ENCODE peak calls at places on chromosome 12, in ten cellular contexts. D is activated CD4-positive, alpha-beta memory T cell treated with anti-CD3 and anti-CD28 coated beads, Interleukin-2, amount 10 ng/mL, durations not matched to agents 7 days and 5 days; M is body of pancreas; T is AG04449; L is HTR-8/SVneo; V is Peyer's patch; R is astrocyte of the spinal cord; Q is cardiac fibroblast; B is GOT3; I is esophagus squamous epithelium. C is an unnamed sample.
A peak's percentile ranks its signal among the peaks of the same experiment; 100 is the strongest.

GRCh38 chr12:82793882-82794281 is 107.2 kb downstream of the TMTC2 start:
- DNase-seq in V (no peak), L (no peak), T (no peak), R (no peak), Q (no peak), D (no peak), M (no peak), I (no peak), B (no peak), C (peak; percentile 72)

GRCh38 chr12:24500466-24501232 is 448.3 kb downstream of the BCAT1 start:
- DNase-seq in I (no peak), L (no peak), T (no peak), V (no peak), D (no peak), R (peak; percentile 53), Q (no peak), B (no peak), M (no peak), C (no peak)

GRCh38 chr12:44550377-44550776 is 325.7 kb downstream of the NELL2 start:
- DNase-seq in R (no peak), Q (no peak), D (no peak), L (no peak), M (no peak), V (no peak), I (no peak), B (no peak), T (no peak), C (no peak)

GRCh38 chr12:95416111-95416636 is 57.8 kb upstream of the METAP2 start:
- DNase-seq in R (no peak), M (no peak), B (no peak), D (no peak), L (no peak), Q (no peak), T (no peak), I (no peak), V (no peak), C (no peak)

GRCh38 chr12:65959452-65959851 is 135.2 kb downstream of the HMGA2 start:
- DNase-seq in V (no peak), Q (no peak), B (no peak), I (no peak), D (no peak), T (no peak), M (no peak), L (no peak), R (no peak), C (no peak)

GRCh38 chr12:106774808-106775524 is 484 bp downstream of the RIC8B start:
- DNase-seq in Q (no peak), M (no peak), V (no peak), B (no peak), D (peak; percentile 35), L (no peak), R (no peak), I (no peak), T (no peak), C (no peak)

GRCh38 chr12:132513070-132513398 is 23.1 kb downstream of the FBRSL1 start:
- DNase-seq in R (peak; percentile 71), L (no peak), D (no peak), V (no peak), T (no peak), M (no peak), I (no peak), Q (peak; percentile 41), B (no peak), C (no peak)

GRCh38 chr12:127729381-127729780 is 537.6 kb upstream of the TMEM132C start:
- DNase-seq in Q (no peak), I (no peak), B (no peak), D (no peak), L (no peak), M (no peak), R (peak; percentile 56), T (no peak), V (no peak), C (no peak)

GRCh38 chr12:7439579-7440505 is 4.1 kb downstream of the CD163L1 start:
- DNase-seq in Q (peak; percentile 37), R (peak; percentile 69), L (no peak), M (peak; percentile 57), I (no peak), B (no peak), T (no peak), V (peak; percentile 58), D (peak; percentile 46), C (peak; percentile 79)

GRCh38 chr12:107429006-107429698 is 256.4 kb upstream of the PWP1 start:
- DNase-seq in I (no peak), T (no peak), D (no peak), V (peak; percentile 78), M (peak; percentile 53), Q (no peak), R (no peak), B (no peak), L (no peak), C (no peak)

GRCh38 chr12:47927346-47927745 is 22.6 kb upstream of the VDR start:
- DNase-seq in D (no peak), Q (no peak), T (no peak), L (no peak), B (no peak), M (no peak), V (no peak), I (no peak), R (no peak), C (no peak)

GRCh38 chr12:95497031-95497430 is 23.1 kb downstream of the METAP2 start:
- DNase-seq in I (no peak), L (no peak), D (no peak), T (no peak), R (no peak), B (no peak), Q (no peak), V (no peak), M (no peak), C (no peak)

GRCh38 chr12:22018860-22019259 is 27.2 kb upstream of the CMAS start:
- DNase-seq in I (no peak), L (no peak), M (no peak), D (no peak), T (no peak), Q (peak; percentile 10), R (peak; percentile 1), B (no peak), V (no peak), C (no peak)

GRCh38 chr12:109714141-109714912 is 702 bp downstream of the FAM222A start:
- DNase-seq in R (peak; percentile 31), M (peak; percentile 83), B (no peak), D (peak; percentile 41), T (no peak), Q (peak; percentile 55), L (peak; percentile 50), I (peak; percentile 16), V (peak; percentile 86), C (peak; percentile 92)

GRCh38 chr12:94941440-94941862 is 62.0 kb downstream of the NDUFA12 start:
- DNase-seq in M (peak; percentile 26), B (peak; percentile 3), L (peak; percentile 40), Q (peak; percentile 80), R (peak; percentile 83), D (peak; percentile 80), I (no peak), V (peak; percentile 56), T (peak; percentile 59), C (peak; percentile 11)

GRCh38 chr12:6367065-6367968 is 8.0 kb downstream of the SCNN1A start:
- DNase-seq in R (no peak), Q (peak; percentile 68), L (no peak), B (no peak), D (peak; percentile 45), I (no peak), V (peak; percentile 64), T (no peak), M (no peak), C (no peak)

GRCh38 chr12:111024205-111024794 is 103.9 kb upstream of the MYL2 start:
- DNase-seq in I (no peak), T (no peak), Q (peak; percentile 36), R (peak; percentile 6), M (peak; percentile 66), L (peak; percentile 62), D (peak; percentile 43), B (no peak), V (peak; percentile 59), C (peak; percentile 87)

GRCh38 chr12:111406474-111407370 is 999 bp downstream of the SH2B3 start:
- DNase-seq in I (no peak), M (no peak), R (no peak), V (peak; percentile 76), L (no peak), T (no peak), D (peak; percentile 50), Q (no peak), B (no peak), C (peak; percentile 37)

GRCh38 chr12:50224026-50224692 is 57.0 kb upstream of the CERS5 start:
- DNase-seq in B (no peak), V (peak; percentile 67), D (peak; percentile 63), T (no peak), L (peak; percentile 64), M (peak; percentile 50), Q (no peak), I (no peak), R (peak; percentile 39), C (peak; percentile 38)

GRCh38 chr12:6942331-6942665 is 1.3 kb upstream of the RNU7-1 start:
- DNase-seq in M (no peak), R (peak; percentile 29), V (no peak), B (no peak), D (no peak), Q (no peak), I (no peak), T (no peak), L (no peak), C (no peak)

GRCh38 chr12:57487597-57488396 is at the start of gene MARS1:
- DNase-seq in V (peak; percentile 98), Q (peak; percentile 96), B (peak; percentile 100), R (peak; percentile 97), M (peak; percentile 98), T (peak; percentile 73), L (peak; percentile 95), I (peak; percentile 74), D (peak; percentile 95), C (peak; percentile 95)

GRCh38 chr12:69553626-69554248 is 31.5 kb upstream of the CCT2 start:
- DNase-seq in R (peak; percentile 75), B (no peak), M (peak; percentile 20), Q (peak; percentile 75), L (peak; percentile 35), V (no peak), I (no peak), D (no peak), T (no peak), C (no peak)

GRCh38 chr12:83945871-83946270 is 966.7 kb downstream of the SLC6A15 start:
- DNase-seq in D (no peak), M (no peak), V (no peak), T (no peak), L (no peak), Q (peak; percentile 26), R (peak; percentile 79), B (no peak), I (no peak), C (no peak)

GRCh38 chr12:69583203-69583602 is 2.1 kb upstream of the CCT2 start:
- DNase-seq in I (no peak), R (no peak), L (no peak), V (no peak), B (no peak), D (no peak), Q (peak; percentile 10), M (no peak), T (no peak), C (peak; percentile 55)

GRCh38 chr12:40078201-40078730 is 27.6 kb downstream of the SLC2A13 start:
- DNase-seq in M (no peak), V (no peak), R (no peak), I (no peak), Q (no peak), D (no peak), B (no peak), L (no peak), T (no peak), C (no peak)

GRCh38 chr12:71469235-71469873 is 29.8 kb downstream of the LGR5 start:
- DNase-seq in Q (peak; percentile 66), B (no peak), V (peak; percentile 69), T (no peak), M (no peak), I (no peak), D (no peak), R (peak; percentile 13), L (peak; percentile 20), C (peak; percentile 66)

GRCh38 chr12:26122681-26123481 is 2.0 kb downstream of the BHLHE41 start:
- DNase-seq in M (peak; percentile 75), V (peak; percentile 85), T (no peak), B (no peak), Q (peak; percentile 72), I (no peak), L (peak; percentile 41), D (no peak), R (peak; percentile 83), C (peak; percentile 78)

GRCh38 chr12:119182701-119183493 is 4.2 kb downstream of the HSPB8 start:
- DNase-seq in I (no peak), M (no peak), Q (peak; percentile 86), R (no peak), D (no peak), V (no peak), T (no peak), L (no peak), B (no peak), C (no peak)

C was measured in neural progenitor cell.